ENCODE peak calls at places on chromosome 20, in four cellular contexts. C is CD4-positive, CD25-positive, alpha-beta regulatory T cell; R is heart right ventricle; I is PC-3. Y is an unnamed sample.

GRCh38 chr20:63370623-63371176 is 9.6 kb upstream of the CHRNA4 start:
- DNase-seq in I (no peak), C (no peak), R (no peak), Y (peak)

GRCh38 chr20:17579369-17580039 is 9.6 kb downstream of the DSTN start:
- DNase-seq in C (no peak), I (peak), R (no peak), Y (no peak)

GRCh38 chr20:49529470-49529869 is 38.5 kb downstream of the PTGIS start:
- DNase-seq in C (no peak), I (peak), R (no peak), Y (no peak)

GRCh38 chr20:38927902-38928578 is 1.8 kb downstream of the FAM83D start:
- DNase-seq in C (peak), R (no peak), I (peak), Y (no peak)

GRCh38 chr20:23562721-23563342 is 5.5 kb downstream of the CST9L start:
- DNase-seq in R (no peak), I (no peak), C (no peak), Y (no peak)

GRCh38 chr20:23644159-23644558 is 6.4 kb upstream of the CST3 start:
- DNase-seq in I (no peak), R (no peak), C (no peak), Y (no peak)

GRCh38 chr20:7627734-7628663 is 312.3 kb downstream of the HAO1 start:
- DNase-seq in I (peak), C (no peak), R (no peak), Y (no peak)

GRCh38 chr20:33812673-33813462 is 1.7 kb downstream of the CHMP4B start:
- DNase-seq in C (peak), I (peak), R (no peak), Y (no peak)

GRCh38 chr20:31817461-31817860 is 1.7 kb upstream of the MYLK2 start:
- DNase-seq in R (no peak), I (no peak), C (no peak), Y (no peak)

GRCh38 chr20:32737371-32738223 is 5.7 kb downstream of the COMMD7 start:
- DNase-seq in I (peak), R (no peak), C (peak), Y (no peak)

GRCh38 chr20:32465092-32465900 is 107.2 kb downstream of the ASXL1 start:
- DNase-seq in I (no peak), R (peak), C (no peak), Y (peak)

GRCh38 chr20:33925867-33926266 is 67.8 kb upstream of the RALY start:
- DNase-seq in I (no peak), R (no peak), C (no peak), Y (no peak)